ENCODE peak calls at places on chromosome 22, in eight cellular contexts. N is CD8-positive, alpha-beta T cell; B is Daoy; S is ecto neural progenitor cell; L is renal cortical epithelial cell; E is HEK293T; W is AG04449; I is transverse colon. H is an unnamed sample.
A peak's percentile ranks its signal among the peaks of the same experiment; 100 is the strongest.

GRCh38 chr22:37752189-37753061 is 55.3 kb upstream of the GCAT start:
- DNase-seq in I (peak; percentile 89), N (no peak), W (peak; percentile 64), E (no peak), S (peak; percentile 72), L (peak; percentile 93), B (peak; percentile 97), H (peak; percentile 85)

GRCh38 chr22:42305967-42306366 is 35.5 kb upstream of the TCF20 start:
- DNase-seq in B (no peak), S (no peak), I (no peak), N (no peak), W (no peak), L (no peak), E (no peak), H (no peak)

GRCh38 chr22:31497148-31497938 is 1.0 kb downstream of the SFI1 start:
- DNase-seq in E (no peak), B (no peak), N (peak; percentile 34), W (no peak), L (no peak), I (no peak), S (no peak), H (no peak)

GRCh38 chr22:38871360-38872171 is 450 bp downstream of the CBX6 start:
- DNase-seq in L (no peak), S (no peak), B (no peak), I (no peak), N (peak; percentile 35), W (no peak), E (no peak), H (no peak)

GRCh38 chr22:24289138-24289537 is 18.5 kb downstream of the SPECC1L start:
- DNase-seq in S (no peak), L (peak; percentile 60), E (no peak), I (no peak), W (peak; percentile 80), N (no peak), B (peak; percentile 34), H (no peak)

GRCh38 chr22:23055448-23056179 is 14.7 kb upstream of the GNAZ start:
- DNase-seq in L (no peak), E (no peak), N (peak; percentile 2), I (no peak), S (no peak), W (no peak), B (no peak), H (no peak)

GRCh38 chr22:45096256-45096907 is 67.3 kb upstream of the NUP50 start:
- DNase-seq in E (peak; percentile 84), W (no peak), B (peak; percentile 65), S (peak; percentile 75), L (peak; percentile 56), I (peak; percentile 61), N (peak; percentile 40), H (peak; percentile 28)

GRCh38 chr22:35418088-35418487 is 18.1 kb downstream of the MCM5 start:
- DNase-seq in I (no peak), N (no peak), L (peak; percentile 70), B (no peak), E (no peak), S (no peak), W (no peak), H (no peak)

GRCh38 chr22:40894417-40894816 is 32.5 kb upstream of the DNAJB7 start:
- DNase-seq in I (no peak), B (no peak), N (no peak), S (no peak), L (no peak), W (no peak), E (no peak), H (no peak)

GRCh38 chr22:29768052-29768680 is 997 bp downstream of the UQCR10 start:
- DNase-seq in S (no peak), L (no peak), B (no peak), N (no peak), W (no peak), I (no peak), E (no peak), H (no peak)

GRCh38 chr22:36085476-36086169 is 57.0 kb upstream of the RBFOX2 start:
- DNase-seq in L (no peak), I (no peak), B (no peak), W (no peak), N (no peak), S (no peak), E (no peak), H (no peak)

GRCh38 chr22:24875862-24876506 is 70.0 kb downstream of the SGSM1 start:
- DNase-seq in N (no peak), W (no peak), I (no peak), E (peak; percentile 50), S (peak; percentile 69), L (peak; percentile 12), B (peak; percentile 49), H (no peak)

GRCh38 chr22:33426451-33426850 is 368.3 kb upstream of the SYN3 start:
- DNase-seq in E (no peak), B (no peak), S (no peak), I (no peak), W (no peak), L (no peak), N (no peak), H (no peak)

GRCh38 chr22:40341604-40342003 is 4.7 kb upstream of the ADSL start:
- DNase-seq in E (no peak), L (no peak), W (no peak), B (no peak), I (no peak), N (no peak), S (no peak), H (no peak)

GRCh38 chr22:46165975-46166374 is 15.6 kb downstream of the PPARA start:
- DNase-seq in S (no peak), E (no peak), B (no peak), N (no peak), I (no peak), L (no peak), W (no peak), H (no peak)

GRCh38 chr22:31451709-31452571 is 37.7 kb downstream of the EIF4ENIF1 start:
- DNase-seq in S (no peak), I (no peak), B (peak; percentile 35), N (no peak), L (peak; percentile 64), E (peak; percentile 62), W (peak; percentile 21), H (peak; percentile 34)

GRCh38 chr22:19970031-19970478 is 28.4 kb upstream of the TXNRD2 start:
- DNase-seq in B (no peak), E (no peak), W (no peak), I (no peak), S (no peak), N (no peak), L (no peak), H (no peak)

GRCh38 chr22:31126869-31127175 is 4.1 kb downstream of the INPP5J start:
- DNase-seq in B (no peak), L (no peak), I (no peak), E (no peak), N (no peak), W (no peak), S (no peak), H (no peak)

GRCh38 chr22:42646569-42647525 is 2.3 kb downstream of the CYB5R3 start:
- DNase-seq in E (no peak), N (no peak), B (peak; percentile 59), S (peak; percentile 41), W (no peak), L (no peak), I (peak; percentile 61), H (no peak)

GRCh38 chr22:33493476-33494205 is 426.6 kb downstream of the LARGE1 start:
- DNase-seq in I (no peak), W (no peak), E (no peak), B (no peak), L (no peak), N (no peak), S (no peak), H (no peak)

GRCh38 chr22:28025333-28025732 is 106.3 kb upstream of the PITPNB start:
- DNase-seq in L (no peak), N (no peak), E (no peak), B (no peak), I (no peak), W (no peak), S (no peak), H (no peak)

GRCh38 chr22:19896665-19897355 is 42.1 kb upstream of the GNB1L start:
- DNase-seq in I (no peak), S (no peak), B (no peak), N (peak; percentile 43), W (no peak), L (no peak), E (no peak), H (peak; percentile 5)

GRCh38 chr22:43851979-43852307 is 10.4 kb downstream of the SULT4A1 start:
- DNase-seq in S (no peak), E (no peak), W (no peak), B (no peak), N (no peak), L (no peak), I (no peak), H (no peak)

GRCh38 chr22:19687561-19688300 is 26.6 kb upstream of the SEPTIN5 start:
- DNase-seq in E (no peak), N (no peak), W (no peak), L (no peak), I (no peak), B (no peak), S (no peak), H (no peak)

GRCh38 chr22:19874307-19875060 is 19.8 kb upstream of the GNB1L start:
- DNase-seq in E (no peak), W (no peak), S (peak; percentile 82), L (no peak), B (peak; percentile 56), N (peak; percentile 43), I (no peak), H (no peak)

GRCh38 chr22:43135565-43135964 is 7.6 kb downstream of the MCAT start:
- DNase-seq in N (no peak), B (no peak), E (no peak), I (no peak), L (no peak), W (no peak), S (no peak), H (no peak)

GRCh38 chr22:27554106-27554814 is 247.3 kb downstream of the MN1 start:
- DNase-seq in I (peak; percentile 51), S (no peak), N (no peak), E (peak; percentile 40), L (peak; percentile 15), W (no peak), B (peak; percentile 59), H (no peak)

GRCh38 chr22:28808716-28809355 is 8.5 kb upstream of the XBP1 start:
- DNase-seq in B (no peak), L (no peak), S (no peak), N (no peak), I (no peak), E (no peak), W (no peak), H (no peak)

GRCh38 chr22:37802310-37803194 is 5.2 kb upstream of the GCAT start:
- DNase-seq in W (no peak), I (peak; percentile 73), E (peak; percentile 78), N (no peak), B (peak; percentile 53), S (peak; percentile 86), L (no peak), H (peak; percentile 40)

GRCh38 chr22:37167176-37167980 is 17.7 kb upstream of the IL2RB start:
- DNase-seq in I (peak; percentile 62), L (no peak), N (no peak), B (no peak), W (no peak), S (no peak), E (no peak), H (no peak)

GRCh38 chr22:17217179-17217578 is 2.1 kb downstream of the ADA2 start:
- DNase-seq in B (no peak), N (peak; percentile 21), L (no peak), S (no peak), I (no peak), E (no peak), W (no peak), H (no peak)

GRCh38 chr22:20155330-20156041 is 4.6 kb upstream of the CCDC188 start:
- DNase-seq in E (no peak), S (no peak), L (no peak), I (no peak), W (no peak), B (peak; percentile 84), N (no peak), H (no peak)